ENCODE peak calls at places on chromosomes 11 and 22, in seven cellular contexts. B is HT-29; W is right atrium auricular region; P is T-helper 17 cell; R is amygdala; O is fibroblast of mammary gland; M is activated T-helper 1 cell treated with anti-CD3 and anti-CD28 coated beads, Interleukin-2, amount 50 U/mL, for 16 hours. Y is an unnamed sample.

GRCh38 chr11:36264011-36264410 is 25.2 kb downstream of the COMMD9 start:
- DNase-seq in B (no peak), W (no peak), P (no peak), R (no peak), O (no peak), M (no peak), Y (no peak)

GRCh38 chr11:96337541-96338530 is 5.2 kb downstream of the MAML2 start:
- DNase-seq in B (no peak), W (no peak), P (no peak), R (no peak), O (peak), M (no peak), Y (no peak)

GRCh38 chr22:17974087-17974486 is 50.3 kb downstream of the MICAL3 start:
- DNase-seq in B (no peak), W (no peak), P (no peak), R (no peak), O (no peak), M (no peak), Y (no peak)

GRCh38 chr22:25216230-25216629 is 3.2 kb upstream of the CRYBB2 start:
- DNase-seq in B (no peak), W (no peak), P (no peak), R (no peak), O (no peak), M (no peak), Y (no peak)

GRCh38 chr22:36702832-36703210 is 731 bp downstream of the CACNG2 start:
- DNase-seq in B (no peak), W (no peak), P (no peak), R (no peak), O (no peak), M (no peak), Y (no peak)

GRCh38 chr11:83540112-83540675 is 254.0 kb upstream of the CCDC90B start:
- DNase-seq in B (no peak), W (no peak), P (no peak), R (no peak), O (no peak), M (no peak), Y (no peak)

GRCh38 chr11:44565746-44566558 is 489 bp downstream of the CD82 start:
- DNase-seq in B (peak), W (no peak), P (no peak), R (no peak), O (no peak), M (no peak), Y (no peak)

GRCh38 chr22:31614781-31615480 is 47.1 kb downstream of the PISD start:
- DNase-seq in B (no peak), W (no peak), P (no peak), R (no peak), O (no peak), M (no peak), Y (no peak)

GRCh38 chr22:20551805-20552449 is 44.5 kb downstream of the MED15 start:
- DNase-seq in B (no peak), W (no peak), P (no peak), R (no peak), O (no peak), M (peak), Y (peak)

GRCh38 chr11:110491577-110492352 is 62.0 kb downstream of the FDX1 start:
- DNase-seq in B (no peak), W (no peak), P (no peak), R (no peak), O (no peak), M (no peak), Y (no peak)

GRCh38 chr11:116481126-116481644 is 291.6 kb downstream of the BUD13 start:
- DNase-seq in B (no peak), W (no peak), P (no peak), R (no peak), O (no peak), M (no peak), Y (no peak)

GRCh38 chr11:111344032-111344431 is 35.0 kb downstream of the POU2AF1 start:
- DNase-seq in B (no peak), W (peak), P (no peak), R (no peak), O (peak), M (no peak), Y (no peak)

GRCh38 chr22:36658900-36659299 is 44.7 kb downstream of the CACNG2 start:
- DNase-seq in B (peak), W (no peak), P (no peak), R (no peak), O (no peak), M (no peak), Y (no peak)

GRCh38 chr22:36321797-36322601 is 65.8 kb downstream of the MYH9 start:
- DNase-seq in B (no peak), W (no peak), P (no peak), R (no peak), O (no peak), M (no peak), Y (no peak)

GRCh38 chr11:36162909-36163434 is 126.3 kb downstream of the COMMD9 start:
- DNase-seq in B (no peak), W (no peak), P (no peak), R (no peak), O (no peak), M (no peak), Y (no peak)

GRCh38 chr11:8289426-8290047 is 25.9 kb upstream of the LMO1 start:
- DNase-seq in B (no peak), W (peak), P (no peak), R (no peak), O (peak), M (no peak), Y (no peak)

GRCh38 chr11:77580712-77581337 is 8.9 kb upstream of the AQP11 start:
- DNase-seq in B (no peak), W (no peak), P (no peak), R (no peak), O (peak), M (no peak), Y (peak)

GRCh38 chr22:49348631-49349030 is 479.0 kb downstream of the BRD1 start:
- DNase-seq in B (no peak), W (no peak), P (no peak), R (no peak), O (no peak), M (no peak), Y (no peak)

GRCh38 chr22:28142361-28142801 is 223.3 kb upstream of the PITPNB start:
- DNase-seq in B (no peak), W (no peak), P (no peak), R (no peak), O (peak), M (no peak), Y (peak)

GRCh38 chr11:90414221-90414620 is 191.4 kb upstream of the CHORDC1 start:
- DNase-seq in B (no peak), W (no peak), P (no peak), R (no peak), O (no peak), M (no peak), Y (no peak)

GRCh38 chr11:113103932-113104331 is 142.7 kb downstream of the NCAM1 start:
- DNase-seq in B (no peak), W (no peak), P (no peak), R (no peak), O (no peak), M (no peak), Y (no peak)

GRCh38 chr22:27453688-27454087 is 347.9 kb downstream of the MN1 start:
- DNase-seq in B (no peak), W (no peak), P (no peak), R (no peak), O (no peak), M (no peak), Y (no peak)

GRCh38 chr11:67261942-67262681 is 4.2 kb upstream of the GRK2 start:
- DNase-seq in B (no peak), W (no peak), P (no peak), R (no peak), O (no peak), M (no peak), Y (no peak)

GRCh38 chr11:58152776-58153175 is 27.4 kb upstream of the OR9I1 start:
- DNase-seq in B (no peak), W (no peak), P (no peak), R (no peak), O (no peak), M (no peak), Y (no peak)

GRCh38 chr22:33455036-33455435 is 396.9 kb upstream of the SYN3 start:
- DNase-seq in B (no peak), W (no peak), P (no peak), R (no peak), O (no peak), M (no peak), Y (no peak)